ENCODE peak calls at places on chromosomes 16 and 17, in eight cellular contexts. T is WTC11; N is thoracic aorta; I is uterus; C is bronchial epithelial cell; R is activated CD4-positive, alpha-beta T cell treated with anti-CD3 and anti-CD28 coated beads, Interleukin-2, amount 10 ng/mL, durations not matched to agents 7 days and 5 days; S is stimulated activated CD8-positive, alpha-beta memory T cell treated with anti-CD3 and anti-CD28 coated beads, Interleukin-2, amount 100 ng/mL, for 1 hour; G is NCI-H345. D is an unnamed sample.

GRCh38 chr16:70685061-70685937 is 554 bp downstream of the MTSS2 start:
- DNase-seq in T (no peak), N (no peak), I (no peak), C (no peak), R (no peak), S (no peak), G (no peak), D (no peak)

GRCh38 chr17:77096570-77097214 is 44.1 kb upstream of the SEC14L1 start:
- DNase-seq in T (no peak), N (no peak), I (peak), C (peak), R (no peak), S (no peak), G (no peak), D (no peak)

GRCh38 chr17:74412581-74412980 is 19.3 kb upstream of the GPRC5C start:
- DNase-seq in T (no peak), N (no peak), I (no peak), C (no peak), R (no peak), S (no peak), G (no peak), D (no peak)

GRCh38 chr17:41549596-41550039 is 21.5 kb upstream of the KRT19 start:
- DNase-seq in T (no peak), N (no peak), I (peak), C (no peak), R (no peak), S (no peak), G (no peak), D (no peak)

GRCh38 chr16:84687715-84688114 is 12.1 kb upstream of the USP10 start:
- DNase-seq in T (no peak), N (no peak), I (no peak), C (peak), R (no peak), S (no peak), G (no peak), D (no peak)

GRCh38 chr16:67701420-67701819 is 17.7 kb downstream of the GFOD2 start:
- DNase-seq in T (no peak), N (no peak), I (no peak), C (no peak), R (no peak), S (no peak), G (peak), D (no peak)

GRCh38 chr17:8048236-8048635 is 9.4 kb downstream of the ALOX15B start:
- DNase-seq in T (no peak), N (no peak), I (no peak), C (no peak), R (no peak), S (no peak), G (no peak), D (no peak)

GRCh38 chr17:47739150-47739549 is 6.1 kb downstream of the TBX21 start:
- DNase-seq in T (no peak), N (no peak), I (no peak), C (no peak), R (no peak), S (no peak), G (no peak), D (no peak)

GRCh38 chr16:34078697-34079096 is 619.3 kb downstream of the TP53TG3F start:
- DNase-seq in T (no peak), N (no peak), I (no peak), C (peak), R (no peak), S (no peak), G (no peak), D (no peak)

GRCh38 chr17:6159541-6160187 is 89.5 kb downstream of the WSCD1 start:
- DNase-seq in T (no peak), N (no peak), I (no peak), C (no peak), R (no peak), S (no peak), G (no peak), D (no peak)

GRCh38 chr16:85554791-85555548 is 58.2 kb upstream of the GSE1 start:
- DNase-seq in T (no peak), N (peak), I (peak), C (peak), R (peak), S (peak), G (no peak), D (no peak)

GRCh38 chr16:80670170-80670865 is 129.5 kb downstream of the DYNLRB2 start:
- DNase-seq in T (no peak), N (no peak), I (no peak), C (no peak), R (no peak), S (no peak), G (no peak), D (no peak)

GRCh38 chr17:67152824-67153223 is 92.2 kb downstream of the HELZ start:
- DNase-seq in T (no peak), N (no peak), I (no peak), C (no peak), R (no peak), S (no peak), G (no peak), D (no peak)

GRCh38 chr16:1331712-1332617 is 1.5 kb upstream of the BAIAP3 start:
- DNase-seq in T (peak), N (no peak), I (peak), C (no peak), R (peak), S (peak), G (peak), D (peak)

GRCh38 chr17:60160829-60161501 is 11.2 kb downstream of the CA4 start:
- DNase-seq in T (no peak), N (no peak), I (no peak), C (no peak), R (no peak), S (no peak), G (no peak), D (no peak)

GRCh38 chr17:50603340-50603739 is 31.3 kb upstream of the ABCC3 start:
- DNase-seq in T (peak), N (no peak), I (no peak), C (no peak), R (no peak), S (no peak), G (peak), D (no peak)

GRCh38 chr17:4246674-4247073 is 17.1 kb downstream of the ANKFY1 start:
- DNase-seq in T (no peak), N (no peak), I (no peak), C (no peak), R (no peak), S (no peak), G (no peak), D (no peak)

GRCh38 chr16:280005-280421 is 378 bp upstream of the ARHGDIG start:
- DNase-seq in T (no peak), N (no peak), I (no peak), C (no peak), R (no peak), S (no peak), G (no peak), D (no peak)

GRCh38 chr16:17768257-17768656 is 297.5 kb upstream of the XYLT1 start:
- DNase-seq in T (no peak), N (no peak), I (no peak), C (peak), R (no peak), S (no peak), G (no peak), D (no peak)

GRCh38 chr17:66304304-66305174 is 2.1 kb downstream of the PRKCA start:
- DNase-seq in T (peak), N (no peak), I (no peak), C (no peak), R (peak), S (peak), G (peak), D (no peak)

GRCh38 chr17:31743767-31744166 is 115.3 kb downstream of the COPRS start:
- DNase-seq in T (peak), N (no peak), I (no peak), C (no peak), R (no peak), S (no peak), G (no peak), D (no peak)

GRCh38 chr17:76121932-76122383 is 18.4 kb upstream of the EXOC7 start:
- DNase-seq in T (peak), N (no peak), I (no peak), C (no peak), R (no peak), S (no peak), G (no peak), D (no peak)